ENCODE peak calls at places on chromosomes 7 and 10, in seven cellular contexts. One of them, this sample, is unnamed.

GRCh38 chr7:105036217-105037168 is 22.5 kb downstream of the KMT2E start:
- DNase-seq in BJ: no peak
- DNase-seq in IMR-90: no peak
- DNase-seq in adipocyte: no peak
- DNase-seq in neural progenitor cell: no peak
- DNase-seq in EH: no peak
- DNase-seq in neural crest cell: no peak
- DNase-seq in this sample: no peak

GRCh38 chr7:73504017-73504416 is 18.1 kb downstream of the BAZ1B start:
- DNase-seq in neural progenitor cell: no peak
- DNase-seq in adipocyte: no peak
- DNase-seq in IMR-90: no peak
- DNase-seq in neural crest cell: no peak
- DNase-seq in EH: peak; percentile 7
- DNase-seq in BJ: no peak
- DNase-seq in this sample: no peak

GRCh38 chr10:80411267-80411668 is 2.9 kb downstream of the PRXL2A start:
- DNase-seq in IMR-90: no peak
- DNase-seq in neural progenitor cell: no peak
- DNase-seq in BJ: no peak
- DNase-seq in adipocyte: peak; percentile 19
- DNase-seq in neural crest cell: no peak
- DNase-seq in EH: peak; percentile 22
- DNase-seq in this sample: no peak

GRCh38 chr10:93711891-93712290 is 9.5 kb upstream of the FRA10AC1 start:
- DNase-seq in adipocyte: no peak
- DNase-seq in IMR-90: no peak
- DNase-seq in neural crest cell: no peak
- DNase-seq in BJ: no peak
- DNase-seq in EH: peak; percentile 4
- DNase-seq in neural progenitor cell: no peak
- DNase-seq in this sample: no peak

GRCh38 chr10:36736311-36736710 is 389.1 kb upstream of the ANKRD30A start:
- DNase-seq in neural crest cell: no peak
- DNase-seq in adipocyte: peak; percentile 11
- DNase-seq in IMR-90: no peak
- DNase-seq in BJ: no peak
- DNase-seq in neural progenitor cell: no peak
- DNase-seq in EH: no peak
- DNase-seq in this sample: no peak

GRCh38 chr7:44072364-44073231 is 7.2 kb upstream of the PGAM2 start:
- DNase-seq in IMR-90: peak; percentile 84
- DNase-seq in EH: peak; percentile 96
- DNase-seq in neural crest cell: peak; percentile 61
- DNase-seq in neural progenitor cell: peak; percentile 74
- DNase-seq in adipocyte: peak; percentile 94
- DNase-seq in BJ: peak; percentile 44
- DNase-seq in this sample: peak; percentile 12

GRCh38 chr10:112979927-112980326 is 29.9 kb downstream of the TCF7L2 start:
- DNase-seq in BJ: no peak
- DNase-seq in neural progenitor cell: no peak
- DNase-seq in neural crest cell: no peak
- DNase-seq in adipocyte: no peak
- DNase-seq in EH: no peak
- DNase-seq in IMR-90: no peak
- DNase-seq in this sample: no peak

GRCh38 chr10:15046626-15047025 is 2.9 kb downstream of the OLAH start:
- DNase-seq in BJ: peak; percentile 61
- DNase-seq in neural progenitor cell: no peak
- DNase-seq in neural crest cell: no peak
- DNase-seq in IMR-90: peak; percentile 33
- DNase-seq in EH: peak; percentile 91
- DNase-seq in adipocyte: peak; percentile 89
- DNase-seq in this sample: no peak

GRCh38 chr10:35463878-35464277 is 127.6 kb downstream of the CCNY start:
- DNase-seq in neural progenitor cell: no peak
- DNase-seq in BJ: no peak
- DNase-seq in EH: peak; percentile 20
- DNase-seq in neural crest cell: no peak
- DNase-seq in adipocyte: no peak
- DNase-seq in IMR-90: no peak
- DNase-seq in this sample: no peak

GRCh38 chr10:69696073-69696731 is 66.2 kb downstream of the FAM241B start:
- DNase-seq in neural progenitor cell: peak; percentile 55
- DNase-seq in IMR-90: peak; percentile 91
- DNase-seq in adipocyte: peak; percentile 83
- DNase-seq in EH: peak; percentile 96
- DNase-seq in BJ: peak; percentile 93
- DNase-seq in neural crest cell: peak; percentile 42
- DNase-seq in this sample: no peak

GRCh38 chr7:112550468-112551060 is 69.8 kb downstream of the LSMEM1 start:
- DNase-seq in neural crest cell: peak; percentile 12
- DNase-seq in BJ: no peak
- DNase-seq in EH: peak; percentile 65
- DNase-seq in IMR-90: peak; percentile 71
- DNase-seq in adipocyte: peak; percentile 87
- DNase-seq in neural progenitor cell: peak; percentile 42
- DNase-seq in this sample: no peak

GRCh38 chr10:69839696-69840345 is 38.1 kb downstream of the COL13A1 start:
- DNase-seq in IMR-90: peak; percentile 73
- DNase-seq in neural progenitor cell: no peak
- DNase-seq in neural crest cell: no peak
- DNase-seq in EH: peak; percentile 88
- DNase-seq in BJ: no peak
- DNase-seq in adipocyte: peak; percentile 56
- DNase-seq in this sample: no peak

GRCh38 chr10:48439031-48439430 is 132.6 kb downstream of the MAPK8 start:
- DNase-seq in neural crest cell: no peak
- DNase-seq in adipocyte: peak; percentile 65
- DNase-seq in IMR-90: peak; percentile 81
- DNase-seq in BJ: peak; percentile 29
- DNase-seq in neural progenitor cell: no peak
- DNase-seq in EH: peak; percentile 80
- DNase-seq in this sample: no peak

GRCh38 chr10:8296090-8296741 is 241.7 kb downstream of the GATA3 start:
- DNase-seq in neural crest cell: no peak
- DNase-seq in adipocyte: no peak
- DNase-seq in IMR-90: no peak
- DNase-seq in neural progenitor cell: peak; percentile 50
- DNase-seq in EH: no peak
- DNase-seq in BJ: no peak
- DNase-seq in this sample: no peak

GRCh38 chr7:141328290-141328689 is 222.9 kb upstream of the AGK start:
- DNase-seq in BJ: no peak
- DNase-seq in neural crest cell: no peak
- DNase-seq in IMR-90: no peak
- DNase-seq in adipocyte: no peak
- DNase-seq in neural progenitor cell: no peak
- DNase-seq in EH: no peak
- DNase-seq in this sample: no peak

GRCh38 chr7:128040205-128040604 is 9.0 kb upstream of the LRRC4 start:
- DNase-seq in EH: no peak
- DNase-seq in neural progenitor cell: no peak
- DNase-seq in BJ: no peak
- DNase-seq in neural crest cell: no peak
- DNase-seq in IMR-90: no peak
- DNase-seq in adipocyte: no peak
- DNase-seq in this sample: no peak

GRCh38 chr7:16916111-16916639 is 34.4 kb upstream of the AGR3 start:
- DNase-seq in IMR-90: peak; percentile 89
- DNase-seq in adipocyte: peak; percentile 68
- DNase-seq in EH: peak; percentile 89
- DNase-seq in BJ: peak; percentile 50
- DNase-seq in neural progenitor cell: no peak
- DNase-seq in neural crest cell: no peak
- DNase-seq in this sample: no peak

GRCh38 chr7:37942934-37943610 is 22.6 kb downstream of the EPDR1 start:
- DNase-seq in adipocyte: no peak
- DNase-seq in neural crest cell: peak; percentile 10
- DNase-seq in EH: no peak
- DNase-seq in BJ: no peak
- DNase-seq in IMR-90: no peak
- DNase-seq in neural progenitor cell: peak; percentile 54
- DNase-seq in this sample: no peak

GRCh38 chr7:112790651-112790973 is 419 bp upstream of the TMEM168 start:
- DNase-seq in EH: no peak
- DNase-seq in BJ: no peak
- DNase-seq in neural progenitor cell: no peak
- DNase-seq in adipocyte: no peak
- DNase-seq in IMR-90: no peak
- DNase-seq in neural crest cell: no peak
- DNase-seq in this sample: no peak

GRCh38 chr10:73762915-73763314 is 18.7 kb downstream of the SEC24C start:
- DNase-seq in neural crest cell: no peak
- DNase-seq in neural progenitor cell: no peak
- DNase-seq in EH: peak; percentile 41
- DNase-seq in IMR-90: peak; percentile 53
- DNase-seq in adipocyte: no peak
- DNase-seq in BJ: no peak
- DNase-seq in this sample: no peak

GRCh38 chr10:84613336-84614021 is 285.1 kb downstream of the CCSER2 start:
- DNase-seq in adipocyte: no peak
- DNase-seq in neural progenitor cell: peak; percentile 86
- DNase-seq in neural crest cell: peak; percentile 37
- DNase-seq in IMR-90: no peak
- DNase-seq in BJ: no peak
- DNase-seq in EH: peak; percentile 18
- DNase-seq in this sample: no peak

This sample was measured in stimulated activated naive CD4-positive, alpha-beta T cell treated with Interleukin-2 at 50 U/mL for 16 hours.